ENCODE peak calls at places on chromosomes 13 and 19, in six cellular contexts. R is cardiac muscle cell; V is spleen; A is naive thymus-derived CD4-positive, alpha-beta T cell; G is adrenal gland; W is heart left ventricle. O is an unnamed sample.

GRCh38 chr13:78035500-78035899 is 116.9 kb upstream of the EDNRB start:
- DNase-seq in V (no peak), G (no peak), A (no peak), R (no peak), W (no peak), O (no peak)

GRCh38 chr13:82330499-82330898 is 1551.8 kb downstream of the SLITRK1 start:
- DNase-seq in G (no peak), R (peak), A (no peak), W (no peak), V (no peak), O (no peak)

GRCh38 chr13:110106726-110107125 is 200.2 kb downstream of the COL4A1 start:
- DNase-seq in V (no peak), G (peak), A (no peak), R (peak), W (peak), O (no peak)

GRCh38 chr19:37413243-37414084 is 42.6 kb downstream of the ZNF527 start:
- DNase-seq in R (peak), W (no peak), V (no peak), A (no peak), G (no peak), O (no peak)

GRCh38 chr19:40506099-40506498 is 39.3 kb downstream of the SPTBN4 start:
- DNase-seq in V (no peak), G (no peak), R (no peak), W (no peak), A (no peak), O (no peak)

GRCh38 chr19:21158523-21159135 is 16.8 kb downstream of the ZNF431 start:
- DNase-seq in W (no peak), R (peak), V (no peak), A (no peak), G (no peak), O (no peak)

GRCh38 chr13:76973920-76974617 is 17.8 kb upstream of the CLN5 start:
- DNase-seq in W (no peak), R (no peak), A (no peak), G (no peak), V (no peak), O (no peak)

GRCh38 chr19:7872306-7873204 is 1.6 kb downstream of the PRR36 start:
- DNase-seq in R (no peak), W (no peak), V (no peak), A (no peak), G (no peak), O (no peak)

GRCh38 chr13:97855570-97855970 is 97.9 kb upstream of the IPO5 start:
- DNase-seq in A (peak), G (peak), W (peak), R (peak), V (no peak), O (no peak)

GRCh38 chr13:113746671-113747070 is 12.4 kb upstream of the TMEM255B start:
- DNase-seq in R (no peak), G (no peak), A (no peak), V (peak), W (no peak), O (no peak)

GRCh38 chr13:113224486-113224885 is 15.1 kb downstream of the CUL4A start:
- DNase-seq in A (no peak), V (peak), W (no peak), R (no peak), G (no peak), O (no peak)

GRCh38 chr13:46756977-46757376 is 40.0 kb downstream of the ESD start:
- DNase-seq in A (no peak), W (no peak), G (no peak), R (peak), V (no peak), O (no peak)

GRCh38 chr13:94157705-94158218 is 321.7 kb downstream of the DCT start:
- DNase-seq in A (no peak), V (no peak), R (peak), G (no peak), W (no peak), O (no peak)

GRCh38 chr13:51158923-51159322 is 47.8 kb upstream of the C13orf42 start:
- DNase-seq in A (no peak), G (no peak), R (peak), W (no peak), V (no peak), O (no peak)

GRCh38 chr19:941292-942132 is 15.7 kb downstream of the ARID3A start:
- DNase-seq in A (no peak), V (no peak), G (no peak), R (no peak), W (no peak), O (no peak)
- H3K4me3 ChIP-seq in A (peak), V (peak), G (no peak), R (no peak), W (peak), O (peak)

GRCh38 chr13:95898256-95898655 is 154.9 kb downstream of the UGGT2 start:
- DNase-seq in A (no peak), V (no peak), W (no peak), R (no peak), G (no peak), O (no peak)
- H3K27ac ChIP-seq in A (no peak), V (no peak), W (no peak), R (no peak), G (no peak), O (no peak)

DNA sequence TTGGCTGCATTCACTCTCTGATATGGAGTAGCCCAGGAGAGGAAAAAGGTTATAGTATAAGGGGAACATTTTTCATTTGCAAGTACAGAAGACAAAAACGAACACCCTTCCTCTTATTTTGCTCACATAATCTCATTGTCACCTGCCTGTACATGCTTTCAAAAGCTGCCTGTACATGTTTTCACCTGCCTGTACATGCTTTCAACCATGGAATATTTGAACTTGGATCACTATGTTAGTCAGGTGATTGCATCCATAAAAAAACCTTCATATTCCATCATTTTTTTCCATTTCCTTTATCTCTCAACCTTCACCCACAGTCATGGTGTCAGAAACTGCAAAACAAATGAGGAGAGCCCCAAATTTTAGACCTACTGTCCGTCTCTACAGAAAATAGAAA is 11.4 kb downstream of the IGFL2 start:
- DNase-seq in A (no peak), V (no peak), W (no peak), G (no peak), R (no peak), O (no peak)
- H3K4me3 ChIP-seq in A (no peak), V (no peak), W (no peak), G (no peak), R (no peak), O (no peak)

GRCh38 chr13:24649685-24650038 is 30.5 kb upstream of the ATP12A start:
- DNase-seq in W (no peak), R (no peak), G (no peak), A (no peak), V (no peak), O (no peak)
- H3K27ac ChIP-seq in W (no peak), R (no peak), G (no peak), A (no peak), V (no peak), O (no peak)

DNA sequence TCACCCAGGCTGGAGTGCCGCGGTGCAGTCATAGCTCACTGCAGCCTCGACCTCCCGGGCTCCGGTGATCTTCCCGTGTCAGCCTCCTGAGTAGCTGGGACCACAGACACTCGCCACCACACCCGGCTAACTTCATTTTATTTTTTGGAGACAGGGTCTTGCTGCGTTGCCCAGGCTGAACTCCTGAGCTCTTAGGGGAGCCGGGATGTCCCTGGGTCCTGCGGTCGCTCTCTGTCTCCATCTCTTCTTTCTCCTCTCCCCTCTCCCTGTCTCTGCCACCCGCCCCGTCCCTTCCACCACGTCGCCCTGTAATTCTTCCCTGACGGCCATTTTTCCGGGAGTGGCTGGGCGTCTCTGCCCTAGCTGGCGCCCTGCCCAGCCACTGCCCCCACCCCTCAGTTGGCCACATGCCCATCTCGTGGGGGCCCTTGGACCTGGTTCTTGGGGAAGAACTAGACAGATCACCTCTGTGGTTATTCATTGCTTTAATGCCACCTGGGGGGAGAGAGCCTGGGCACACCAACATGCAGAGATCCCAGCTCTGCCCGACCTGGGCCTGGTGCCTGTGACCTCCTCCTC is 18.9 kb downstream of the ARID3A start:
- DNase-seq in W (no peak), G (no peak), A (no peak), R (no peak), V (no peak), O (no peak)
- H3K4me3 ChIP-seq in W (no peak), G (no peak), A (no peak), R (no peak), V (no peak), O (no peak)

DNA sequence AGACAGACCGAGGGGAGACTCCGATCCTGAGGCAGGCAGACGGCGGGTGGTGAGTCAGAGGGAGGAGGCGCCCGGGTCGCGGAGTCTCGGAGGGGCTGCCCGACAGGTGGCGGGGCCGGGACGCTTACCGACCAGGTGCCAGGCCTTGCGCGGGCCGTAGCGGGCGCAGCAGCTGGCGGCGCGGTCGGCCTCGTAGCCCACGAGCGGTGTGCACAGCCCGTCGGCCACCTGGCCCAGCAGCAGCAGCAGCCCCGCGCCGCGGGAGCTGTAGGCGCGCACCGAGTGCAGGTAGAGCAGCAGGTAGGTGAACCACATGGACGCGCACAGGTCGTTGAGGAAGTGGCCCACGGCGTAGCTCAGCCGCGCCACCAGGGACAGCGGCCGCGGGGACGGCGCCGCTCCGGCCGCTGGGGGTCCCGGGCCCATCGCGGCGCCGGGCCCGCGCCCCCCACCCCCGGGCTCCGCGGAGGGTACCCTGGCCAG is 367 bp downstream of the MFSD12 start:
- DNase-seq in R (peak), G (peak), A (peak), W (no peak), V (peak), O (peak)
- H3K27ac ChIP-seq in R (no peak), G (no peak), A (peak), W (peak), V (peak), O (peak)

DNA sequence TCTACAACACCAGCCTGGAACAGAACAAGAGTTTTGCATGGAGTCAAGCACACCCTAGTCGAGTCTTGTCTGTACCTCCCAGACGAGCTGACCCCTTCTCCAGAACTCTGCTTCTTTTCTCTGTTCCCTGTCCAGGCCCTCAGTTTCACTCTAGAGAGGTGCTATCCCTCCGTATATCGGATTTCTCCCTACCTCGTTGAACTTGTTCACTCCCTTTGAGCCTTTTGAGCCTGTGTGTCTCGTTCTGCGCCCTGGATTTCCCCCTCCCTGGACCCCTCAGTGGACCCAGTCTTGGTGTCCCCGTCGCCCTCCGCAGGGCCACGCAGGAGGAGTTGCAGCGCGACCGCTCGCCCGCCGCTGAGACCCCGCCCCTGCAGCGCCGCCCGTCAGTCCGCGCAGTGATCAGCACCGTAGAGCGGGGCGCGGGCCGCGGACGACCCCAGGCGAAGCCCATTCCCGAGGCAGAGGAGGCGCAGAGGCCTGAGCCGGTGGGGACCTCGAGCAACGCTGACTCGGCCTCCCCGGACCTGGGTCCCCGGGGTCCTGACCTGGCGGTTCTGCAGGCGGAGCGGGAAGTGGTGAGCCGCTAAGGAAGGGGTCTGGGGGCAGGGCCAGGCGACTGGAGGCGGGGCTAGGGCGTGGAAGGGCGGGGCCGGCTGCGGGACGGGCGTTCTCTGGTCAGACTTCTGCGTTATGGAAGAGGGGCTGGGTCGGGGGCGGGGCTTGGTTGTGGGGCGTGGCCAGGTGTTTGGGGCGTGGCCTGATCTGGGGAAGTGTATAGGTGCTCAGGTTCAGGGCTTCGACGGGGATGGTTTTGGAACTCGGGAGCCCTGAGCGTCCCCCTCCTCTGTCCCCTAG is 5.5 kb downstream of the EPS8L1 start:
- DNase-seq in A (peak), W (peak), V (peak), R (peak), G (peak), O (peak)
- H3K4me3 ChIP-seq in A (peak), W (peak), V (peak), R (peak), G (no peak), O (peak)

GRCh38 chr19:45403272-45403671 is 1.6 kb downstream of the PPP1R13L start:
- DNase-seq in V (no peak), G (no peak), R (no peak), A (no peak), W (no peak), O (no peak)
- H3K27ac ChIP-seq in V (peak), G (no peak), R (no peak), A (no peak), W (peak), O (no peak)

DNA sequence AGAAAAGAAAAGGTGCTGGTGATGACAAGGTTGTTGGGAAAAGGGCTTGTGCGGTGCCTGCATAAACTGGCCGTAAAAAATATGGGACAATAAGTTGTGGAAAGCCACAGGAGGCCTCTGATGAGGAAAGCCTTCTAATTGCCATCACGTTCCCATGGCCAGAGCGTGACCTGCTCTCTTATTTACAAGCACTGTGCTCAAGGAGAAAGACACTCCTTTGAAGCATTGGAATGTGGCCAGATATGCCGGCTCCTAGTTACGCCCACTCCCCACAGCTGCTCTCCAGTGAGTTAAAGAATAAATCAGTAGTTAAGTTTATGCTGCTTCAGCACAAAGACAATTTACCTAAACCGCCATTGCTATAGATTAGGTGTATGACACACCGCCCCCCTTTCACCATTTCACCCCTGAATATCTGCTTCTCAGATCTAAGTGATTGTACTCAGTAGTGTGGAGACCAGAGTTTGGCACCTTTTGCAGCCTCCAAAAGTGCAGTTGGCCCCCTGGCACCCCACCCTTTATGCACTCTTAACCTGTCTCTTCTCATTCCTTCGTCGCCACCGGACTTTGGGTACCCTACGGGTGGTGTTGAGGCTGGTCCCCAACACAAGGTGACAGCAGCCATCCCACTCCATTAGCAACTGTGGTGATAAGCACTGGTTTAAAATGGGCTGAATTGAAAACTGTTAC is 8.2 kb upstream of the PGLYRP1 start:
- DNase-seq in A (no peak), V (no peak), R (no peak), G (no peak), W (no peak), O (no peak)
- H3K4me3 ChIP-seq in A (no peak), V (no peak), R (no peak), G (no peak), W (no peak), O (no peak)

DNA sequence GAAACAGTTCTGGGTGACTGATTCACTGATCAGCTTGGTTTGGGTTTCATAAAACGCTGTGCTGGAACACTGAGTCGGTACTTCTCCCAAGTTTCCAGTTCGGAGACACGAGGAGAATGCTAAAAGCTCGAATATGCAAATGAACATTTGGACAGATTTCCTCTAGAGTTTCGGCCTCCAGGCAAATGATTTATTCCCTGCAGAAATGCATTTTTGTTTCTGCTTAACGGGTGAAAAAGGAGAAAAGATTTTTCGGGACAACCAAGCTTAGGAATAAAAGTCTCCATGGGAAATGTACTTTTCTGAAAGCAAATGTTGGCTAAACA is 211.1 kb downstream of the UQCRFS1 start:
- DNase-seq in A (no peak), V (no peak), R (no peak), G (no peak), W (no peak), O (no peak)
- H3K27ac ChIP-seq in A (no peak), V (no peak), R (no peak), G (no peak), W (no peak), O (no peak)

O was measured in CD8-positive, alpha-beta T cell.